ENCODE peak calls at places on chromosome 10, in four cellular contexts. G, C, L and S are unnamed samples. For H3K4me1, the result is how much of the 10 kb centered on the place peaks cover.

GRCh38 chr10:97207756-97208346 is 22.1 kb upstream of the SLIT1 start:
- DNase-seq in G (no peak), C (no peak), L (no peak), S (no peak)

GRCh38 chr10:113450906-113451305 is 101.9 kb upstream of the HABP2 start:
- DNase-seq in G (no peak), C (no peak), L (no peak), S (no peak)

GRCh38 chr10:59896186-59896585 is 10.2 kb downstream of the CCDC6 start:
- DNase-seq in G (no peak), C (no peak), L (no peak), S (no peak)

GRCh38 chr10:3524086-3524960 is 260.7 kb downstream of the KLF6 start:
- DNase-seq in G (no peak), C (no peak), L (no peak), S (no peak)

GRCh38 chr10:70847666-70848360 is 32.1 kb downstream of the SGPL1 start:
- DNase-seq in G (no peak), C (no peak), L (no peak), S (no peak)

GRCh38 chr10:78176320-78177012 is 142.8 kb downstream of the RPS24 start:
- DNase-seq in G (no peak), C (no peak), L (no peak), S (no peak)

GRCh38 chr10:110137142-110137545 is 70.3 kb upstream of the MXI1 start:
- DNase-seq in G (peak), C (no peak), L (no peak), S (no peak)

GRCh38 chr10:113187066-113187777 is 237.2 kb downstream of the TCF7L2 start:
- DNase-seq in G (no peak), C (peak), L (peak), S (peak)

GRCh38 chr10:120108941-120109340 is 216.4 kb downstream of the SEC23IP start:
- DNase-seq in G (no peak), C (no peak), L (no peak), S (no peak)

GRCh38 chr10:5547934-5548660 is 23.3 kb downstream of the CALML3 start:
- DNase-seq in G (peak), C (no peak), L (peak), S (peak)

GRCh38 chr10:58266003-58266825 is 1.5 kb downstream of the IPMK start:
- DNase-seq in G (peak), C (no peak), L (no peak), S (peak)

GRCh38 chr10:103889121-103889720 is 28.8 kb downstream of the STN1 start:
- DNase-seq in G (no peak), C (no peak), L (no peak), S (no peak)

GRCh38 chr10:2121944-2122343 is 384.6 kb upstream of the ADARB2 start:
- DNase-seq in G (no peak), C (no peak), L (no peak), S (no peak)

GRCh38 chr10:2935647-2936386 is 131.5 kb upstream of the PFKP start:
- DNase-seq in G (no peak), C (no peak), L (no peak), S (no peak)

GRCh38 chr10:46104071-46104585 is 58.1 kb upstream of the MSMB start:
- DNase-seq in G (no peak), C (no peak), L (no peak), S (no peak)

GRCh38 chr10:10658157-10658556 is 359.5 kb upstream of the CELF2 start:
- DNase-seq in G (no peak), C (no peak), L (no peak), S (no peak)

GRCh38 chr10:125145636-125146035 is 14.7 kb downstream of the CTBP2 start:
- DNase-seq in G (no peak), C (no peak), L (no peak), S (no peak)

GRCh38 chr10:109105725-109106124 is 817.6 kb downstream of the XPNPEP1 start:
- DNase-seq in G (no peak), C (no peak), L (no peak), S (no peak)

GRCh38 chr10:97915761-97916160 is 66.1 kb downstream of the GOLGA7B start:
- DNase-seq in G (no peak), C (no peak), L (no peak), S (no peak)

GRCh38 chr10:52027055-52027454 is 287.0 kb upstream of the DKK1 start:
- DNase-seq in G (no peak), C (no peak), L (no peak), S (no peak)

GRCh38 chr10:78408671-78409472 is 375.2 kb downstream of the RPS24 start:
- DNase-seq in G (no peak), C (peak), L (peak), S (peak)

GRCh38 chr10:127123626-127124025 is 72.8 kb downstream of the INSYN2A start:
- DNase-seq in G (no peak), C (no peak), L (no peak), S (no peak)

GRCh38 chr10:11260136-11260535 is 242.5 kb downstream of the CELF2 start:
- DNase-seq in G (no peak), C (no peak), L (no peak), S (no peak)

GRCh38 chr10:14010083-14010551 is 320.6 kb downstream of the FRMD4A start:
- DNase-seq in G (no peak), C (peak), L (no peak), S (no peak)

GRCh38 chr10:15427836-15428414 is 56.8 kb upstream of the FAM171A1 start:
- DNase-seq in G (peak), C (no peak), L (no peak), S (no peak)

GRCh38 chr10:132373241-132373955 is 23.6 kb upstream of the PWWP2B start:
- DNase-seq in G (no peak), C (no peak), L (no peak), S (no peak)

GRCh38 chr10:86253171-86254072 is 113.2 kb downstream of the GRID1 start:
- DNase-seq in G (no peak), C (no peak), L (peak), S (no peak)

GRCh38 chr10:60433684-60434083 is 44.0 kb upstream of the ANK3 start:
- DNase-seq in G (no peak), C (no peak), L (no peak), S (no peak)

GRCh38 chr10:79310217-79310865 is 36.9 kb upstream of the PPIF start:
- DNase-seq in G (no peak), C (no peak), L (no peak), S (no peak)

GRCh38 chr10:72316748-72317435 is 37.8 kb downstream of the DNAJB12 start:
- DNase-seq in G (peak), C (peak), L (peak), S (peak)

GRCh38 chr10:72319416-72320254 is 35.1 kb downstream of the DNAJB12 start:
- DNase-seq in G (peak), C (peak), L (peak), S (peak)

GRCh38 chr10:72316386-72316700 is 38.4 kb downstream of the DNAJB12 start:
- DNase-seq in G (no peak), C (no peak), L (no peak), S (no peak)

GRCh38 chr10:72320676-72321247 is 34.0 kb downstream of the DNAJB12 start:
- DNase-seq in G (peak), C (no peak), L (peak), S (peak)

DNA sequence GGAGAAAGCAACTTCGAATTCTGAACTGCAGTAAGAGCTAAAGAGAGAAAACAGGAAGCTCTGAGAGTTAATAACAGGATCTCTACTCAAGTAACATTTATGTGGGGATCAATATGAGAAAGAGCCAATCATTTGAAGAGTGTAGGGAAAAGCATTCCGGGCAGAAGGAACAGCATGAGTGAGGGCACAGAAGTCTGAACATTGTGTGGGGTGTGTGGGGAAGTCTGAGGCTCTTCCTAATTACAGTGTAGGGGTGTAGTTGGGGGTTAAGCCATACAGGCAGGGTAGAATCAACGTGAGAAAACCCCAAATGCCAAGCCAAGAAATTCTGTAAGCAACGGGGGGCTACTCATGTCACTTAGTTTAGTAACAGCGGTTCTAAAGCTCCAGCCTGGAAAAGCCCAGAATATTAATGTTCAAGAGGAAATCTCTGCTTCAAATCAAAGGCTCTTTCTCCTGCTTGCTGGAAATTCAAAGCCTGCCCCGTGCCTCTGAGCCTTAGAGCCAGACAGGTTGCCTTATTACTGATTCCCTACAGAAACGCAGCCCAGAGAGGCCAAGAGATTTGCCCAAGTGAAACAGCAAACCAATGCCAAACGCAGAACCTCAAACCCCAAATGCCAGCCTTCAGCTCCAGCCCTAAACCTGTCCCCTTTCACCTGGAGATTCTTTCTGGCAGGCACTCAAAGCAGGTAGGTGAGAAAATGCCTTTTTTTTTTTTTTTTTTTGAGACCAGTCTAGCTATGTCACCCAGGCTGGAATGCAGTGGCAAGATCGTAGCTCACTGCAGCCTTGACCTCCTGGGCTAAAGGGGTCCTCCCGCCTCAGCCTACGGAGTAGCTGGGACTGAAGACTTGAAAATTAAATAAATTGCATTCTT is 36.1 kb downstream of the DNAJB12 start:
- DNase-seq in G (no peak), C (no peak), L (no peak), S (no peak)
- H3K4me1 ChIP-seq in G (half or more), C (under half), L (half or more), S (half or more)

GRCh38 chr10:122665946-122666345 is 33.7 kb downstream of the C10orf120 start:
- DNase-seq in G (no peak), C (no peak), L (no peak), S (no peak)

GRCh38 chr10:122671355-122671754 is 28.3 kb downstream of the C10orf120 start:
- DNase-seq in G (no peak), C (no peak), L (no peak), S (no peak)

GRCh38 chr10:122669045-122669444 is 30.6 kb downstream of the C10orf120 start:
- DNase-seq in G (no peak), C (no peak), L (no peak), S (no peak)

GRCh38 chr10:122673731-122674130 is 25.9 kb downstream of the C10orf120 start:
- DNase-seq in G (no peak), C (no peak), L (no peak), S (no peak)

GRCh38 chr10:122669842-122670241 is 29.8 kb downstream of the C10orf120 start:
- DNase-seq in G (no peak), C (no peak), L (no peak), S (no peak)
- H3K27ac ChIP-seq in G (no peak), C (no peak), L (no peak), S (no peak)

GRCh38 chr10:12504628-12505027 is 155.3 kb downstream of the CAMK1D start:
- DNase-seq in G (no peak), C (no peak), L (peak), S (no peak)
- TF ChIP-seq POLR2A in G (no peak), C (no peak), L (no peak), S (no peak)

GRCh38 chr10:29946614-29946952 is 112.8 kb downstream of the JCAD start:
- DNase-seq in G (no peak), C (no peak), L (no peak), S (no peak)
- H3K4me1 ChIP-seq in G (under half), C (under half), L (under half), S (half or more)